ENCODE peak calls at places on chromosomes 13 and 19, in six cellular contexts. Y is effector CD4-positive, alpha-beta T cell; F is cardiac fibroblast; M is Caki2; P is NB4; E is COR-L47. O is an unnamed sample.
A peak's percentile ranks its signal among the peaks of the same experiment; 100 is the strongest.

GRCh38 chr13:44024496-44025155 is 144.9 kb downstream of the LACC1 start:
- DNase-seq in Y (no peak), F (peak; percentile 21), M (no peak), P (no peak), E (no peak), O (no peak)

GRCh38 chr19:12997967-12998940 is 3.0 kb downstream of the NFIX start:
- DNase-seq in Y (no peak), F (no peak), M (no peak), P (no peak), E (no peak), O (no peak)

GRCh38 chr19:8194528-8195275 is 14.5 kb upstream of the CERS4 start:
- DNase-seq in Y (peak; percentile 22), F (no peak), M (no peak), P (peak; percentile 97), E (no peak), O (no peak)

GRCh38 chr19:29694669-29695627 is 20.1 kb downstream of the C19orf12 start:
- DNase-seq in Y (peak; percentile 76), F (peak; percentile 78), M (peak; percentile 65), P (peak; percentile 80), E (no peak), O (peak; percentile 49)

GRCh38 chr19:2633693-2634075 is 68.8 kb downstream of the GNG7 start:
- DNase-seq in Y (no peak), F (no peak), M (no peak), P (no peak), E (no peak), O (no peak)

GRCh38 chr13:52737900-52738299 is 1.7 kb downstream of the CNMD start:
- DNase-seq in Y (no peak), F (no peak), M (no peak), P (no peak), E (no peak), O (peak; percentile 14)

GRCh38 chr13:49563513-49563912 is 21.8 kb downstream of the RCBTB1 start:
- DNase-seq in Y (no peak), F (peak; percentile 43), M (no peak), P (no peak), E (no peak), O (no peak)

GRCh38 chr13:53069800-53070199 is 41.2 kb downstream of the OLFM4 start:
- DNase-seq in Y (no peak), F (no peak), M (no peak), P (no peak), E (no peak), O (peak; percentile 13)

GRCh38 chr13:28705734-28706133 is 13.0 kb downstream of the SLC46A3 start:
- DNase-seq in Y (no peak), F (peak; percentile 36), M (no peak), P (no peak), E (no peak), O (no peak)

GRCh38 chr19:39106201-39106600 is 19.4 kb upstream of the PAK4 start:
- DNase-seq in Y (no peak), F (no peak), M (no peak), P (no peak), E (no peak), O (no peak)

GRCh38 chr13:85379433-85379832 is 419.8 kb downstream of the SLITRK6 start:
- DNase-seq in Y (no peak), F (no peak), M (no peak), P (no peak), E (no peak), O (no peak)

GRCh38 chr13:77113496-77113895 is 86.5 kb upstream of the FBXL3 start:
- DNase-seq in Y (no peak), F (peak; percentile 19), M (no peak), P (no peak), E (no peak), O (no peak)

GRCh38 chr13:102877285-102877684 is 31.5 kb downstream of the ERCC5 start:
- DNase-seq in Y (no peak), F (peak; percentile 77), M (no peak), P (peak; percentile 26), E (no peak), O (no peak)

GRCh38 chr19:46596008-46596407 is 5.1 kb upstream of the CALM3 start:
- DNase-seq in Y (no peak), F (no peak), M (no peak), P (no peak), E (no peak), O (no peak)

GRCh38 chr13:50626031-50626643 is 217.4 kb downstream of the DLEU7 start:
- DNase-seq in Y (no peak), F (peak; percentile 87), M (peak; percentile 65), P (peak; percentile 76), E (no peak), O (no peak)

GRCh38 chr19:2356036-2356646 is 3.9 kb upstream of the TMPRSS9 start:
- DNase-seq in Y (no peak), F (no peak), M (no peak), P (no peak), E (no peak), O (no peak)

GRCh38 chr13:112940236-112940635 is 28.8 kb upstream of the MCF2L start:
- DNase-seq in Y (no peak), F (no peak), M (no peak), P (no peak), E (peak; percentile 16), O (peak; percentile 94)

GRCh38 chr19:35120898-35121297 is 5.3 kb downstream of the FXYD3 start:
- DNase-seq in Y (no peak), F (peak; percentile 28), M (no peak), P (no peak), E (no peak), O (no peak)

GRCh38 chr19:47093254-47093653 is 20.3 kb downstream of the ZC3H4 start:
- DNase-seq in Y (no peak), F (no peak), M (no peak), P (no peak), E (no peak), O (no peak)

GRCh38 chr13:18971576-18972219 is 209.9 kb downstream of the TUBA3C start:
- DNase-seq in Y (no peak), F (no peak), M (no peak), P (no peak), E (no peak), O (no peak)

O was measured in NCI-H69.